ENCODE peak calls at places on chromosomes 12 and 14, in four cellular contexts. V is left ventricle myocardium inferior, M is fibroblast of lung, Z is cardiac muscle cell. H is an unnamed sample.

GRCh38 chr12:6405963-6406362 is 22.0 kb downstream of the LTBR start:
- DNase-seq in Z (no peak), M (no peak), V (no peak), H (no peak)

GRCh38 chr12:59695379-59695778 is 99.5 kb downstream of the SLC16A7 start:
- DNase-seq in Z (peak), V (no peak), M (peak), H (no peak)

GRCh38 chr14:102898776-102899515 is 23.5 kb upstream of the AMN start:
- DNase-seq in V (no peak), Z (no peak), M (no peak), H (no peak)

GRCh38 chr12:26240329-26240815 is 45.0 kb downstream of the SSPN start:
- DNase-seq in Z (no peak), M (no peak), V (no peak), H (no peak)

GRCh38 chr14:92800525-92800924 is 6.4 kb downstream of the GOLGA5 start:
- DNase-seq in Z (no peak), V (no peak), M (no peak), H (no peak)

GRCh38 chr12:22262309-22262708 is 72.2 kb downstream of the ST8SIA1 start:
- DNase-seq in V (no peak), Z (no peak), M (peak), H (no peak)

GRCh38 chr12:12718853-12719252 is 1.7 kb downstream of the CDKN1B start:
- DNase-seq in Z (peak), M (peak), V (no peak), H (no peak)

GRCh38 chr12:64526859-64527258 is 74.9 kb downstream of the TBK1 start:
- DNase-seq in M (peak), V (no peak), Z (no peak), H (no peak)

GRCh38 chr12:103879048-103879692 is 38.1 kb upstream of the NT5DC3 start:
- DNase-seq in Z (no peak), M (no peak), V (no peak), H (no peak)

GRCh38 chr12:88172844-88173407 is 30.8 kb downstream of the TMTC3 start:
- DNase-seq in M (peak), Z (no peak), V (no peak), H (no peak)

DNA sequence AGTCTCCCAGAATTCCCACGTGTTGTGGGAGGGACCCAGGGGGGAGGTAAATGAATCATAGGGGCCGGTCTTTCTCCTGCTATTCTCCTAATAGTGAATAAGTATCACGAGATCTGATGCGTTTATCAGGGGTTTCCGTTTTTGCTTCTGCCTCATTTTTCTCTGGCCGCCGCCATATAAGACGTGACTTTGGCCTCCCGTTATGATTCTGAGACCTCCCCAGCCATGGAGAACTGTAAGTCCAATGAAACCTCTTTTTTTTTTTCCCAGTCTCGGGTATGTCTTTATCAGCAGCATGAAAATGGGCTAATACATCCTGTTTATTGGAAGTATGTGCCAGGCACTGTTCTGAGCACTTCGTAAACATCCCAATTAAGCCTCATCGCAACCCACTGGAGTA is 788 bp downstream of the KRT72 start:
- DNase-seq in V (no peak), M (no peak), Z (no peak), H (no peak)
- H3K27ac ChIP-seq in V (no peak), M (no peak), Z (no peak), H (no peak)

GRCh38 chr14:104503691-104504090 is 75.9 kb upstream of the C14orf180 start:
- DNase-seq in V (no peak), Z (no peak), M (no peak), H (no peak)
- TF ChIP-seq CTCF in V (no peak), Z (no peak), M (no peak), H (no peak)

DNA sequence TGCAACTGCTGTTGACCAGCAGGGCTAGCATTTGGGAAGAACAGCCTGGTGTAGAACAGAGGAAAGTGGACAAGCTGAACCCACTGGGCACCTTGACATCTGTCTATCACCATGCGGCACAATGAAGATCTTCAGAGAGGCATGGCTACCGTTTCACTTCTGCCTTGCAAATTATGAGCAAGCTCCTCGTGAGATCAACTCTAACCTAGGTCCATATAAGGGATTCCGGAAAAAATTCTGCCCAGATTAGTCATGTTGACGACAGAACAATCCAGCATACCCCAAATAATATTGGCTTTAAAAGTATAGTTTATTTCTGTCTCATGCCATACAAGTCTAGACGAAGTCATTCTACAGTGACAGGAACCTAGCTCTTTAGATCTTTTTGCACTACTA is 91.6 kb upstream of the ATF7IP start:
- DNase-seq in M (no peak), V (no peak), Z (no peak), H (no peak)
- H3K27ac ChIP-seq in M (no peak), V (peak), Z (no peak), H (no peak)

DNA sequence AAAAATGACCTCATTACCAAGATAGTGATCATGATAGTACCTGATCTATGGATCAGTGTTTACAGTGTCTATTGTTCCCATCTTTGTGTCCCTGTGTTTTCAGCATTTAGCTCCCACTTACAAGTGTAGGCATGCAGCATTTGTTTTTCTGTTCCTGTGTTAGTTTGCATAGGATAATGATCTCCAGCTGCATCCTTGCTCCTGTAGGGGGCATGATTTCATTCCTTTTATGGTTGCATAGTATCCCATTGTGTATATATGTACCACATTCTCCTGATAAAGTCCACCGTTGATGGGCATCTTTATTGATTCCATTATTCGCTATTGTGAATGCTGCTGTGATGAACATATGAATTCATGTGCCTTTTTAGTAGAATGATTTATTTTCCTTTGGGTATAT is 215.4 kb upstream of the NAV3 start:
- DNase-seq in Z (peak), V (no peak), M (no peak), H (no peak)
- TF ChIP-seq CTCF in Z (peak), V (no peak), M (peak), H (no peak)

GRCh38 chr12:89177802-89178201 is 174.5 kb downstream of the DUSP6 start:
- DNase-seq in Z (no peak), M (no peak), V (no peak), H (no peak)
- H3K27ac ChIP-seq in Z (no peak), M (no peak), V (no peak), H (no peak)

GRCh38 chr14:23347406-23348296 is 5.0 kb downstream of the SLC22A17 start:
- DNase-seq in M (no peak), Z (no peak), V (no peak), H (no peak)

GRCh38 chr14:23348297-23348655 is 4.4 kb downstream of the SLC22A17 start:
- DNase-seq in V (no peak), Z (no peak), M (no peak), H (no peak)

GRCh38 chr14:23345987-23346692 is 6.5 kb downstream of the SLC22A17 start:
- DNase-seq in V (no peak), Z (no peak), M (no peak), H (no peak)

GRCh38 chr14:23346693-23347405 is 5.8 kb downstream of the SLC22A17 start:
- DNase-seq in V (no peak), Z (no peak), M (no peak), H (no peak)

GRCh38 chr14:23344481-23344880 is 8.2 kb downstream of the SLC22A17 start:
- DNase-seq in M (no peak), V (no peak), Z (no peak), H (no peak)
- TF ChIP-seq CTCF in M (peak), V (no peak), Z (no peak), H (no peak)

H was measured in CD4-positive, alpha-beta T cell.